ENCODE peak calls at places on chromosomes 7 and 10, in seven cellular contexts. One of them, this sample, is unnamed.

GRCh38 chr7:137546009-137546408 is 202.5 kb upstream of the PTN start:
- DNase-seq in uterus: no peak
- DNase-seq in H9: no peak
- DNase-seq in PC-3: no peak
- DNase-seq in CD8-positive, alpha-beta memory T cell: no peak
- DNase-seq in HCT116: no peak
- DNase-seq in aorta: no peak
- DNase-seq in this sample: no peak

GRCh38 chr10:30433779-30434272 is at the start of gene MAP3K8:
- DNase-seq in H9: peak; percentile 90
- DNase-seq in HCT116: peak; percentile 71
- DNase-seq in PC-3: peak; percentile 79
- DNase-seq in aorta: peak; percentile 98
- DNase-seq in uterus: peak; percentile 88
- DNase-seq in CD8-positive, alpha-beta memory T cell: peak; percentile 73
- DNase-seq in this sample: peak; percentile 45

GRCh38 chr10:15213461-15213861 is 45.0 kb upstream of the NMT2 start:
- DNase-seq in CD8-positive, alpha-beta memory T cell: no peak
- DNase-seq in H9: no peak
- DNase-seq in PC-3: no peak
- DNase-seq in aorta: no peak
- DNase-seq in uterus: no peak
- DNase-seq in HCT116: no peak
- DNase-seq in this sample: no peak

GRCh38 chr10:128044186-128044585 is 82.0 kb downstream of the MKI67 start:
- DNase-seq in HCT116: no peak
- DNase-seq in uterus: no peak
- DNase-seq in CD8-positive, alpha-beta memory T cell: no peak
- DNase-seq in H9: no peak
- DNase-seq in aorta: no peak
- DNase-seq in PC-3: no peak
- DNase-seq in this sample: no peak

GRCh38 chr10:96512524-96512991 is 1.2 kb downstream of the TLL2 start:
- DNase-seq in uterus: no peak
- DNase-seq in HCT116: no peak
- DNase-seq in aorta: no peak
- DNase-seq in PC-3: no peak
- DNase-seq in CD8-positive, alpha-beta memory T cell: no peak
- DNase-seq in H9: peak; percentile 59
- DNase-seq in this sample: no peak

GRCh38 chr10:123848564-123849457 is 42.8 kb downstream of the CPXM2 start:
- DNase-seq in HCT116: no peak
- DNase-seq in PC-3: no peak
- DNase-seq in aorta: no peak
- DNase-seq in CD8-positive, alpha-beta memory T cell: no peak
- DNase-seq in uterus: no peak
- DNase-seq in H9: no peak
- DNase-seq in this sample: no peak

GRCh38 chr10:96378741-96379140 is 19.9 kb upstream of the OPALIN start:
- DNase-seq in H9: no peak
- DNase-seq in PC-3: no peak
- DNase-seq in CD8-positive, alpha-beta memory T cell: no peak
- DNase-seq in aorta: no peak
- DNase-seq in HCT116: no peak
- DNase-seq in uterus: no peak
- DNase-seq in this sample: no peak

GRCh38 chr10:4653160-4653559 is 172.8 kb upstream of the AKR1E2 start:
- DNase-seq in HCT116: no peak
- DNase-seq in uterus: no peak
- DNase-seq in aorta: no peak
- DNase-seq in PC-3: no peak
- DNase-seq in H9: no peak
- DNase-seq in CD8-positive, alpha-beta memory T cell: no peak
- DNase-seq in this sample: no peak

GRCh38 chr7:42858570-42858969 is 53.3 kb downstream of the C7orf25 start:
- DNase-seq in PC-3: peak; percentile 65
- DNase-seq in CD8-positive, alpha-beta memory T cell: no peak
- DNase-seq in aorta: no peak
- DNase-seq in uterus: no peak
- DNase-seq in H9: no peak
- DNase-seq in HCT116: no peak
- DNase-seq in this sample: no peak

GRCh38 chr7:133023370-133024075 is 58.4 kb downstream of the CHCHD3 start:
- DNase-seq in PC-3: no peak
- DNase-seq in uterus: no peak
- DNase-seq in aorta: no peak
- DNase-seq in H9: no peak
- DNase-seq in CD8-positive, alpha-beta memory T cell: no peak
- DNase-seq in HCT116: no peak
- DNase-seq in this sample: no peak

DNA sequence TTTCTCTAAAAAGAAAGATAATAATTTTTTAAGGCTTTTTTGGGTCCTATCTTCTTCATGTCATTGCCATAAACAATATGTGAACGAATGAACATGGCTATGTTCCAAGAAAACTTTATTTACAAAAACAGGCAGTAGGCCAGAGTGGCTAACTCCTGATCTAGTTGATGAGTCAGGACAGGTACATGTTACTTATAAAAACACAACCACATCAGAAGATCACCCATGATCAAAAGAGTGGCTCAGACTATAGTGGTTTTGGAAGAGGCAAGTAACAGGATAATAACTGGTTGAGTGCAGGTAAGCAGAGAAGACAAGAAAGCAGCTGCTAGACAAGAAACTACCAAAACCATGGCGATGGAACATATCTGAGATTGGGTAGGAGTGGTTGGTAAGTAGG is 468.7 kb downstream of the KCNMA1 start:
- DNase-seq in HCT116: peak; percentile 27
- DNase-seq in CD8-positive, alpha-beta memory T cell: no peak
- DNase-seq in PC-3: peak; percentile 100
- DNase-seq in H9: no peak
- DNase-seq in uterus: no peak
- DNase-seq in aorta: no peak
- DNase-seq in this sample: no peak
- H3K27ac ChIP-seq in HCT116: no peak overlapping the region
- H3K27ac ChIP-seq in CD8-positive, alpha-beta memory T cell: no peak overlapping the region
- H3K27ac ChIP-seq in PC-3: peak overlapping the region; percentile 78
- H3K27ac ChIP-seq in H9: no peak overlapping the region
- H3K27ac ChIP-seq in uterus: peak overlapping the region; percentile 21
- H3K27ac ChIP-seq in aorta: no peak overlapping the region
- H3K27ac ChIP-seq in this sample: no peak overlapping the region

GRCh38 chr10:133400624-133401424 is 6.9 kb downstream of the MTG1 start:
- DNase-seq in PC-3: no peak
- DNase-seq in aorta: peak; percentile 50
- DNase-seq in H9: no peak
- DNase-seq in CD8-positive, alpha-beta memory T cell: no peak
- DNase-seq in uterus: no peak
- DNase-seq in HCT116: no peak
- DNase-seq in this sample: no peak
- H3K27ac ChIP-seq in PC-3: no peak overlapping the region
- H3K27ac ChIP-seq in aorta: no peak overlapping the region
- H3K27ac ChIP-seq in H9: no peak overlapping the region
- H3K27ac ChIP-seq in CD8-positive, alpha-beta memory T cell: no peak overlapping the region
- H3K27ac ChIP-seq in uterus: no peak overlapping the region
- H3K27ac ChIP-seq in HCT116: no peak overlapping the region
- H3K27ac ChIP-seq in this sample: no peak overlapping the region

DNA sequence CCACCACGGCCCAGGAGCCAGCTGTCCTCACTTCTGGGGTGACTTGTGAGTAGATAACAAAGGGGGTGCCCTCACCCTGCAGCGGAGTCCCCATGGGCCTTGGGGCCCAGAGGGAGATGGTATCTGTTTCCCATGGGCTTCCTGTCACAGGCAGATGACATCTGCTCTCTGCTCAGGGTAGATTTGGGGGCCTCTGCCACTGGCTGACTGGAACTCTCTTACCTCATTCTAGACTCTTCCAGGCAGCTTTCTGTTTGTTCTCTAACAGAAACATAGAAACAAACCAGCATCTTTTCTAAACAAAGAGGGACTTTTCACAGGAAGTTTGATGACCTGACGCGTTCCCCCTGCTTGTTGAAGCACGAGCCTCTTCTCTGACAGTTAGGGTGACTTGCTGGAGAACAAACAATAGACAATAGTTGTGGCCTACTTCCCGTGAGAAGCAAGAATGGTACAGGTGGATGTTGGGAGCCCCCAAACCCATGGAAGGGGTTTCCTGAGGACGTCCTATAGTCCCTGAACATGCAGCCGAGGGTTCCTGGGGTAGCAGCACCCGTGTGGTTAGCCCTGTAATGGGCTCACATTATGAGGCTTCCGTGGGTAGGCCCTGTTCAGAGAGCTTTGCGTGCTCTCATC is 61.6 kb downstream of the GRK5 start:
- DNase-seq in H9: no peak
- DNase-seq in PC-3: no peak
- DNase-seq in aorta: peak; percentile 38
- DNase-seq in HCT116: no peak
- DNase-seq in uterus: no peak
- DNase-seq in CD8-positive, alpha-beta memory T cell: peak; percentile 89
- DNase-seq in this sample: no peak
- H3K27ac ChIP-seq in H9: no peak overlapping the region
- H3K27ac ChIP-seq in PC-3: no peak overlapping the region
- H3K27ac ChIP-seq in aorta: no peak overlapping the region
- H3K27ac ChIP-seq in HCT116: no peak overlapping the region
- H3K27ac ChIP-seq in uterus: no peak overlapping the region
- H3K27ac ChIP-seq in CD8-positive, alpha-beta memory T cell: peak overlapping the region; percentile 95
- H3K27ac ChIP-seq in this sample: no peak overlapping the region

GRCh38 chr10:99929360-99929759 is 80.4 kb downstream of the DNMBP start:
- DNase-seq in CD8-positive, alpha-beta memory T cell: no peak
- DNase-seq in HCT116: no peak
- DNase-seq in uterus: no peak
- DNase-seq in aorta: no peak
- DNase-seq in H9: no peak
- DNase-seq in PC-3: no peak
- DNase-seq in this sample: no peak
- H3K27ac ChIP-seq in CD8-positive, alpha-beta memory T cell: no peak overlapping the region
- H3K27ac ChIP-seq in HCT116: peak overlapping the region; percentile 93
- H3K27ac ChIP-seq in uterus: no peak overlapping the region
- H3K27ac ChIP-seq in aorta: no peak overlapping the region
- H3K27ac ChIP-seq in H9: no peak overlapping the region
- H3K27ac ChIP-seq in PC-3: no peak overlapping the region
- H3K27ac ChIP-seq in this sample: no peak overlapping the region

GRCh38 chr10:119219747-119220320 is 12.5 kb downstream of the GRK5 start:
- DNase-seq in HCT116: no peak
- DNase-seq in aorta: no peak
- DNase-seq in PC-3: no peak
- DNase-seq in CD8-positive, alpha-beta memory T cell: no peak
- DNase-seq in H9: no peak
- DNase-seq in uterus: no peak
- DNase-seq in this sample: no peak

GRCh38 chr10:119222966-119223386 is 15.6 kb downstream of the GRK5 start:
- DNase-seq in aorta: no peak
- DNase-seq in PC-3: no peak
- DNase-seq in H9: no peak
- DNase-seq in CD8-positive, alpha-beta memory T cell: no peak
- DNase-seq in HCT116: no peak
- DNase-seq in uterus: no peak
- DNase-seq in this sample: no peak

GRCh38 chr10:119221666-119222065 is 14.3 kb downstream of the GRK5 start:
- DNase-seq in H9: no peak
- DNase-seq in PC-3: no peak
- DNase-seq in uterus: no peak
- DNase-seq in HCT116: no peak
- DNase-seq in CD8-positive, alpha-beta memory T cell: no peak
- DNase-seq in aorta: no peak
- DNase-seq in this sample: no peak

GRCh38 chr10:119222531-119222930 is 15.2 kb downstream of the GRK5 start:
- DNase-seq in CD8-positive, alpha-beta memory T cell: no peak
- DNase-seq in H9: no peak
- DNase-seq in HCT116: no peak
- DNase-seq in aorta: no peak
- DNase-seq in PC-3: no peak
- DNase-seq in uterus: no peak
- DNase-seq in this sample: no peak

DNA sequence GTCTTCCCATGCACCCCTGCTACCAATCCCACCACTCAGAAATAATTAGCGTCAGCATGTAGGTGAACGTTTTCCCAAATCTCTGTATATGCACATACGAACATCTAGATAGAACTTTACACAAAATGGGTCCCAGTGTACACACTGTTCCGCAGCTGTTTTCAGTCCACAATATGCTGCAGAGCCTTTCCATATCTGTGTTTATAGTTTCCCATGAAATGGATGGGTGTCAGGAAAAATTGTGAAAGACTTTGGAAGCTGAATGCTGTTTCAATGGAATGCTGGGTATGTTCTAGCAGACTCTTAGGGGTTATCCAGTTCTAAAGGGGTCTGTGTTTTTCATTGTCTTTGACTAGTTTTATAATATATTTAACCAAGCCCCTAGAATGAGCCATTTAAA is 13.8 kb downstream of the GRK5 start:
- DNase-seq in uterus: no peak
- DNase-seq in CD8-positive, alpha-beta memory T cell: no peak
- DNase-seq in aorta: no peak
- DNase-seq in HCT116: no peak
- DNase-seq in PC-3: no peak
- DNase-seq in H9: no peak
- DNase-seq in this sample: no peak
- H3K27ac ChIP-seq in uterus: peak overlapping the region; percentile 59
- H3K27ac ChIP-seq in CD8-positive, alpha-beta memory T cell: no peak overlapping the region
- H3K27ac ChIP-seq in aorta: peak overlapping the region; percentile 39
- H3K27ac ChIP-seq in HCT116: no peak overlapping the region
- H3K27ac ChIP-seq in PC-3: no peak overlapping the region
- H3K27ac ChIP-seq in H9: no peak overlapping the region
- H3K27ac ChIP-seq in this sample: no peak overlapping the region

GRCh38 chr10:10797467-10797866 is 220.2 kb upstream of the CELF2 start:
- DNase-seq in HCT116: no peak
- DNase-seq in PC-3: no peak
- DNase-seq in CD8-positive, alpha-beta memory T cell: no peak
- DNase-seq in aorta: no peak
- DNase-seq in H9: no peak
- DNase-seq in uterus: no peak
- DNase-seq in this sample: no peak
- H3K27ac ChIP-seq in HCT116: no peak overlapping the region
- H3K27ac ChIP-seq in PC-3: no peak overlapping the region
- H3K27ac ChIP-seq in CD8-positive, alpha-beta memory T cell: no peak overlapping the region
- H3K27ac ChIP-seq in aorta: peak overlapping the region; percentile 94
- H3K27ac ChIP-seq in H9: peak overlapping the region; percentile 75
- H3K27ac ChIP-seq in uterus: peak overlapping the region; percentile 93
- H3K27ac ChIP-seq in this sample: no peak overlapping the region

This sample was measured in iPS DF 6.9.